ENCODE peak calls at places on chromosomes 6 and 20, in ten cellular contexts. L is astrocyte of the spinal cord; H is RPMI8226; W is sigmoid colon; S is activated CD4-positive, alpha-beta T cell treated with anti-CD3 and anti-CD28 coated beads for 24 hours; Z is cerebellar cortex; N is left cardiac atrium; R is H54; K is substantia nigra; F is NCI-H187 treated with DMSO at 0.1 percent for 48 hours. P is an unnamed sample.

GRCh38 chr6:122388945-122389344 is 10.5 kb upstream of the HSF2 start:
- DNase-seq in W (no peak), K (no peak), R (no peak), F (no peak), L (no peak), N (no peak), Z (no peak), S (no peak), H (no peak), P (no peak)

GRCh38 chr20:8454137-8454712 is 322.2 kb downstream of the PLCB1 start:
- DNase-seq in R (peak), K (no peak), H (peak), S (no peak), L (peak), F (no peak), Z (no peak), W (no peak), N (peak), P (peak)

GRCh38 chr20:60000271-60001026 is 42.2 kb downstream of the CDH26 start:
- DNase-seq in H (no peak), R (no peak), K (no peak), F (no peak), L (no peak), W (no peak), N (no peak), Z (no peak), S (no peak), P (no peak)

GRCh38 chr20:52160805-52161204 is 30.8 kb downstream of the ZFP64 start:
- DNase-seq in Z (no peak), N (no peak), S (no peak), K (no peak), R (no peak), H (no peak), L (no peak), F (no peak), W (no peak), P (no peak)

GRCh38 chr6:6270948-6271347 is 49.5 kb downstream of the F13A1 start:
- DNase-seq in R (no peak), F (no peak), Z (no peak), W (no peak), K (no peak), S (no peak), N (no peak), L (no peak), H (no peak), P (no peak)

GRCh38 chr6:44254957-44255808 is 2.1 kb downstream of the SLC35B2 start:
- DNase-seq in F (no peak), S (no peak), W (no peak), Z (peak), R (no peak), L (no peak), K (no peak), H (peak), N (no peak), P (no peak)

GRCh38 chr6:16698163-16698533 is 63.1 kb downstream of the ATXN1 start:
- DNase-seq in F (no peak), W (no peak), K (no peak), S (no peak), R (no peak), H (no peak), Z (no peak), N (no peak), L (no peak), P (no peak)

GRCh38 chr6:116969211-116969863 is 92.3 kb downstream of the RFX6 start:
- DNase-seq in H (peak), F (peak), N (peak), L (peak), W (no peak), Z (peak), S (no peak), K (no peak), R (no peak), P (peak)

GRCh38 chr20:62878244-62879030 is 16.8 kb upstream of the TCFL5 start:
- DNase-seq in H (no peak), R (no peak), L (no peak), W (no peak), K (no peak), S (no peak), N (no peak), Z (no peak), F (no peak), P (no peak)